ENCODE peak calls at places on chromosomes 16 and 17, in four cellular contexts. M is K562, G is GM12878, P is HepG2. I is an unnamed sample.

GRCh38 chr16:67372664-67373063 is 20.6 kb downstream of the TPPP3 start:
- DNase-seq in M (no peak), G (no peak), P (no peak), I (no peak)

GRCh38 chr17:39703913-39704312 is 4.0 kb downstream of the ERBB2 start:
- DNase-seq in M (no peak), G (no peak), P (no peak), I (no peak)

GRCh38 chr16:77721752-77722314 is 481 bp upstream of the NUDT7 start:
- DNase-seq in M (no peak), G (no peak), P (no peak), I (no peak)

GRCh38 chr17:6639014-6639650 is 1.4 kb downstream of the KIAA0753 start:
- DNase-seq in M (peak), G (no peak), P (no peak), I (no peak)

GRCh38 chr17:73879987-73880386 is 235.7 kb upstream of the SDK2 start:
- DNase-seq in M (no peak), G (no peak), P (no peak), I (no peak)

GRCh38 chr17:31513731-31514427 is 122.4 kb downstream of the RAB11FIP4 start:
- DNase-seq in M (no peak), G (no peak), P (no peak), I (no peak)

GRCh38 chr16:27208809-27209208 is 5.5 kb downstream of the KDM8 start:
- DNase-seq in M (no peak), G (no peak), P (no peak), I (no peak)

GRCh38 chr17:82242977-82243647 is 14.3 kb downstream of the SLC16A3 start:
- DNase-seq in M (no peak), G (no peak), P (peak), I (no peak)

GRCh38 chr17:66469890-66470289 is 167.5 kb downstream of the PRKCA start:
- DNase-seq in M (no peak), G (no peak), P (no peak), I (no peak)

GRCh38 chr16:13262270-13263090 is 361.1 kb downstream of the SHISA9 start:
- DNase-seq in M (no peak), G (no peak), P (no peak), I (no peak)

GRCh38 chr16:18789515-18789849 is 652 bp downstream of the RPS15A start:
- DNase-seq in M (no peak), G (no peak), P (no peak), I (no peak)

GRCh38 chr17:9928601-9929341 is 23.7 kb upstream of the RCVRN start:
- DNase-seq in M (peak), G (no peak), P (peak), I (peak)

GRCh38 chr16:79051313-79051712 is 549.2 kb downstream of the MAF start:
- DNase-seq in M (no peak), G (no peak), P (no peak), I (no peak)

GRCh38 chr16:87528690-87529579 is 36.1 kb upstream of the ZCCHC14 start:
- DNase-seq in M (no peak), G (no peak), P (peak), I (no peak)

GRCh38 chr17:39306509-39307212 is 80.9 kb upstream of the STAC2 start:
- DNase-seq in M (no peak), G (peak), P (no peak), I (no peak)

GRCh38 chr17:55722742-55723487 is at the start of gene TMEM100:
- DNase-seq in M (peak), G (no peak), P (no peak), I (no peak)

GRCh38 chr16:67562526-67562917 is at the start of gene CTCF:
- DNase-seq in M (peak), G (no peak), P (peak), I (peak)

GRCh38 chr16:87570938-87571867 is 31.1 kb upstream of the JPH3 start:
- DNase-seq in M (peak), G (no peak), P (peak), I (peak)

GRCh38 chr16:64453643-64454042 is 668.2 kb downstream of the CDH11 start:
- DNase-seq in M (no peak), G (no peak), P (no peak), I (no peak)

GRCh38 chr16:68503334-68503733 is 35.8 kb upstream of the ZFP90 start:
- DNase-seq in M (no peak), G (no peak), P (no peak), I (no peak)

GRCh38 chr17:82752371-82753200 is 721 bp downstream of the TBCD start:
- DNase-seq in M (peak), G (no peak), P (no peak), I (no peak)

GRCh38 chr16:1425616-1426370 is 5.1 kb upstream of the PERCC1 start:
- DNase-seq in M (no peak), G (no peak), P (no peak), I (no peak)

GRCh38 chr16:26598061-26598460 is 468.7 kb upstream of the C16orf82 start:
- DNase-seq in M (peak), G (no peak), P (no peak), I (no peak)

GRCh38 chr17:75876190-75876937 is 2.0 kb downstream of the TRIM47 start:
- DNase-seq in M (no peak), G (no peak), P (peak), I (peak)

GRCh38 chr17:1179635-1180433 is at the start of gene ABR:
- DNase-seq in M (peak), G (no peak), P (no peak), I (no peak)

GRCh38 chr16:84496991-84497390 is 7.5 kb downstream of the MEAK7 start:
- DNase-seq in M (no peak), G (no peak), P (no peak), I (no peak)

GRCh38 chr17:49076575-49077384 is 55.8 kb upstream of the B4GALNT2 start:
- DNase-seq in M (no peak), G (no peak), P (no peak), I (no peak)

GRCh38 chr17:73249700-73250099 is 12.0 kb downstream of the CPSF4L start:
- DNase-seq in M (no peak), G (no peak), P (no peak), I (no peak)

GRCh38 chr17:58273453-58274104 is 7.2 kb downstream of the MPO start:
- DNase-seq in M (peak), G (no peak), P (no peak), I (no peak)

GRCh38 chr17:59425085-59425901 is 93.8 kb downstream of the YPEL2 start:
- DNase-seq in M (no peak), G (no peak), P (no peak), I (no peak)

GRCh38 chr17:73545109-73545508 is 99.1 kb downstream of the SDK2 start:
- DNase-seq in M (no peak), G (no peak), P (no peak), I (no peak)

GRCh38 chr16:65618335-65618734 is 496.5 kb upstream of the CDH11 start:
- DNase-seq in M (no peak), G (no peak), P (no peak), I (no peak)

GRCh38 chr16:27403601-27403992 is 1.6 kb downstream of the IL21R start:
- DNase-seq in M (no peak), G (no peak), P (no peak), I (no peak)

GRCh38 chr17:57677858-57678257 is 67.2 kb downstream of the CCDC182 start:
- DNase-seq in M (no peak), G (no peak), P (no peak), I (no peak)

GRCh38 chr17:7792611-7793010 is 41.4 kb upstream of the KDM6B start:
- DNase-seq in M (no peak), G (no peak), P (no peak), I (no peak)

GRCh38 chr17:2213291-2213960 is 90.2 kb downstream of the SMG6 start:
- DNase-seq in M (no peak), G (no peak), P (no peak), I (no peak)

GRCh38 chr17:53516643-53517042 is 306.1 kb upstream of the KIF2B start:
- DNase-seq in M (no peak), G (no peak), P (no peak), I (no peak)

GRCh38 chr17:48632579-48633265 is 6.6 kb upstream of the HOXB9 start:
- DNase-seq in M (no peak), G (no peak), P (no peak), I (no peak)

GRCh38 chr16:87040169-87041117 is 276.7 kb downstream of the C16orf95 start:
- DNase-seq in M (no peak), G (no peak), P (no peak), I (no peak)

DNA sequence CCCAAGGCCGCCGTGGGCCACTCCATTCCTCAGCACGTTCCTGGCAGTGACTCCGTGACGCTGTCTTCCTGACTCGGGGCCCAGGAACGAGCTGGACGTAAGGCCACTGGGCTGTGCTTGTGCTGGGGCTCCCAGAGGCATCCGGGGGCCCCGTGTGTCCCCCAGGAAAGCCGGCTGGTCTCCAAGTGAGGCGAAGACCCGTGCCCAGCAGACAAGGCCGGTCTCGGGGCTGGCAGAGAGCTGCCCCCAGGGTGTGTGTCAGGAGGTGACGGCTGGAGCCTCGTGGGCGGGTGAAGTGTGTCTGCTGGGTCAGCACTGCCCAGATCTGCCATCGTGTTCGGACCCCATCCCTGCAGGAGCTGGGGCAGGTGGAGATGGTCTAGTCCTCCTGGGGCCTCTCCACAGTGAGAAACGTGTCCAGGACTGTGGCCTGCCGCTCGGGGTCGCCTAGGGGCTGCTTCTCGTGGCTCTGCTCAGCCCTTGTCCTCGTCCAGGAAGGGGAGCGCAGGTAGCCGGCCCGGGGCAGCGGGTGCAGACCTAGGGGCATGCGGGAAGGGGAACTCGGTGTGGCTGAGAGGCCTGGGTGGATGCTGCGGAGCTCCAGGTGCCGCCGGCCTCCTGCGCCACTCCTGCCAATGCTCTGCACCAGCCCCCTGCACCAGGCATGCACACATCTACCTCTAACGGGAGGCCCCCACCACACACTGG is 13.1 kb downstream of the DBNDD1 start:
- DNase-seq in M (no peak), G (no peak), P (no peak), I (no peak)
- TF ChIP-seq POLR2AphosphoS2 in M (no peak), G (no peak), P (no peak), I (no peak)

GRCh38 chr16:31078597-31079341 is 4.5 kb downstream of the ZNF646 start:
- DNase-seq in M (no peak), G (no peak), P (no peak), I (no peak)
- TF ChIP-seq POLR2AphosphoS2 in M (no peak), G (no peak), P (no peak), I (no peak)

GRCh38 chr17:80719449-80719848 is 174.8 kb downstream of the RPTOR start:
- DNase-seq in M (no peak), G (no peak), P (no peak), I (no peak)
- TF ChIP-seq POLR2AphosphoS2 in M (no peak), G (no peak), P (no peak), I (no peak)

GRCh38 chr17:21282231-21282630 is 2.3 kb upstream of the MAP2K3 start:
- DNase-seq in M (no peak), G (no peak), P (no peak), I (peak)
- TF ChIP-seq POLR2AphosphoS2 in M (no peak), G (no peak), P (no peak), I (no peak)